ENCODE peak calls at places on chromosomes 16 and 17, in nine cellular contexts. P, F, T, V, R, G, E, Q and M are unnamed samples. For H3K9me3, the result is how much of the 10 kb centered on the place peaks cover.

GRCh38 chr16:2936436-2937011 is 24.8 kb downstream of the FLYWCH1 start:
- DNase-seq in R (no peak), T (no peak), V (no peak), E (no peak), P (no peak), G (no peak), Q (no peak), F (no peak), M (no peak)

GRCh38 chr17:72614871-72615626 is 477.4 kb downstream of the SLC39A11 start:
- DNase-seq in E (peak), T (peak), V (no peak), P (no peak), R (peak), G (peak), F (peak), Q (no peak), M (no peak)

GRCh38 chr16:6247771-6248170 is 1084.9 kb upstream of the RBFOX1 start:
- DNase-seq in R (no peak), V (no peak), E (no peak), T (no peak), F (no peak), P (no peak), Q (no peak), G (no peak), M (no peak)

GRCh38 chr17:76909971-76910760 is 42.0 kb downstream of the MGAT5B start:
- DNase-seq in E (peak), T (peak), Q (peak), V (no peak), F (peak), P (no peak), R (peak), G (peak), M (no peak)

GRCh38 chr17:57408064-57408811 is 151.9 kb downstream of the MSI2 start:
- DNase-seq in T (no peak), G (peak), P (peak), R (no peak), E (peak), Q (no peak), V (no peak), F (peak), M (no peak)

GRCh38 chr16:10240854-10241613 is 58.8 kb upstream of the GRIN2A start:
- DNase-seq in E (no peak), G (peak), F (no peak), P (no peak), Q (no peak), T (no peak), V (no peak), R (no peak), M (no peak)

GRCh38 chr16:66848172-66848571 is 4.0 kb downstream of the CA7 start:
- DNase-seq in P (no peak), V (no peak), Q (no peak), T (no peak), R (no peak), G (no peak), E (no peak), F (no peak), M (no peak)

GRCh38 chr17:50238594-50239287 is 35.5 kb upstream of the TMEM92 start:
- DNase-seq in P (no peak), T (peak), G (peak), E (no peak), V (no peak), F (no peak), Q (no peak), R (peak), M (no peak)

GRCh38 chr16:79083879-79084278 is 516.7 kb downstream of the MAF start:
- DNase-seq in Q (no peak), T (no peak), G (no peak), V (no peak), R (no peak), F (no peak), P (no peak), E (no peak), M (no peak)

GRCh38 chr17:80381416-80381923 is 33.5 kb upstream of the ENDOV start:
- DNase-seq in R (no peak), T (no peak), G (no peak), E (no peak), Q (no peak), P (no peak), F (no peak), V (no peak), M (no peak)

GRCh38 chr17:28763804-28764266 is 20.0 kb downstream of the TRAF4 start:
- DNase-seq in R (peak), F (peak), E (peak), G (peak), P (no peak), V (peak), Q (peak), T (peak), M (peak)

GRCh38 chr16:23801387-23801786 is 34.4 kb upstream of the PRKCB start:
- DNase-seq in Q (peak), R (peak), V (peak), G (peak), T (peak), F (peak), P (no peak), E (peak), M (peak)

GRCh38 chr17:77696151-77696719 is 262.3 kb upstream of the TNRC6C start:
- DNase-seq in Q (no peak), F (peak), T (no peak), V (no peak), E (no peak), R (no peak), G (no peak), P (no peak), M (peak)

GRCh38 chr16:50246299-50247122 is 19.8 kb upstream of the ADCY7 start:
- DNase-seq in T (no peak), F (peak), P (no peak), Q (no peak), E (no peak), R (no peak), V (no peak), G (no peak), M (peak)

GRCh38 chr17:550776-551175 is 163.9 kb downstream of the VPS53 start:
- DNase-seq in P (no peak), E (no peak), F (no peak), T (no peak), R (no peak), G (peak), V (no peak), Q (no peak), M (no peak)

GRCh38 chr16:68711421-68712139 is 25.5 kb upstream of the CDH1 start:
- DNase-seq in F (no peak), T (no peak), P (no peak), R (no peak), E (no peak), G (no peak), Q (peak), V (no peak), M (no peak)

GRCh38 chr17:29677139-29677834 is 54.6 kb upstream of the CORO6 start:
- DNase-seq in F (no peak), Q (peak), P (no peak), T (no peak), E (no peak), G (no peak), V (peak), R (no peak), M (no peak)

GRCh38 chr17:16037636-16038035 is 38.0 kb downstream of the TTC19 start:
- DNase-seq in P (no peak), E (no peak), T (no peak), G (peak), Q (no peak), F (no peak), V (no peak), R (no peak), M (no peak)
- H3K27ac ChIP-seq in P (no peak), E (no peak), T (no peak), G (no peak), Q (no peak), F (peak), V (no peak), R (no peak), M (no peak)

GRCh38 chr17:34993031-34993430 is 12.7 kb downstream of the LIG3 start:
- DNase-seq in R (no peak), T (no peak), P (no peak), F (no peak), G (no peak), Q (no peak), E (no peak), V (no peak), M (no peak)
- H3K9me3 ChIP-seq in R (under half), T (under half), P (under half), F (under half), G (under half), Q (under half), E (under half), V (under half), M (under half)

GRCh38 chr16:89033304-89033703 is 56.3 kb upstream of the CBFA2T3 start:
- DNase-seq in G (no peak), V (no peak), F (no peak), T (no peak), Q (no peak), R (no peak), E (no peak), P (no peak), M (no peak)
- H3K27ac ChIP-seq in G (no peak), V (no peak), F (no peak), T (no peak), Q (no peak), R (no peak), E (no peak), P (no peak), M (no peak)

GRCh38 chr16:1192384-1193073 is 32.5 kb downstream of the TPSG1 start:
- DNase-seq in G (no peak), Q (no peak), V (no peak), R (no peak), P (no peak), T (no peak), F (no peak), E (no peak), M (no peak)

GRCh38 chr16:1193825-1194581 is 31.1 kb downstream of the TPSG1 start:
- DNase-seq in Q (no peak), G (no peak), R (no peak), V (no peak), E (no peak), T (no peak), F (no peak), P (no peak), M (no peak)

GRCh38 chr16:1195393-1195666 is 29.7 kb downstream of the TPSG1 start:
- DNase-seq in G (no peak), F (no peak), E (no peak), T (no peak), R (no peak), V (no peak), Q (no peak), P (no peak), M (no peak)

GRCh38 chr16:1194665-1195392 is 30.2 kb downstream of the TPSG1 start:
- DNase-seq in V (no peak), E (no peak), T (peak), R (no peak), G (no peak), P (no peak), Q (no peak), F (peak), M (no peak)

GRCh38 chr16:1193143-1193824 is 31.8 kb downstream of the TPSG1 start:
- DNase-seq in R (no peak), P (no peak), E (peak), V (no peak), Q (no peak), G (peak), T (no peak), F (no peak), M (no peak)
- H3K9me3 ChIP-seq in R (under half), P (under half), E (under half), V (under half), Q (under half), G (under half), T (under half), F (under half), M (under half)

DNA sequence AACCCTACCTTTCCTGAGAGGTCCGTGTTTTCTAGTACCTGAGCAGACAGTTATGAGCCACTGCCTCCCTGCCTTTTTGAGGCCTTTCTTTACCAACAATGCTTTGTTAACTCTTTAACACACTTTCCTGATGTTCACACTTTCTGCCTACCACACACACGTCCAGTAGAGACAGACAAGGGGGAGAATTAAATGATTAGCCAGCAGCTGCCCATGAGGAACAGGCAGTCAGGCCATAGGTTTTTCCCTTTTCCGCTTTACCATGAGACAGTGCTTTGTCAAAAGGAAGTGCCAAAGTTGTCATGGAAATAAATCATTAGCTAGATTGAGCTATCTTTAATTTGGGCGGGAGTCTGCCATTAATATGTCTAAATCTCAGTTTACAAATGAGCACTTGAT is 102.0 kb downstream of the PITPNC1 start:
- DNase-seq in V (no peak), T (no peak), P (no peak), G (no peak), E (no peak), Q (no peak), F (no peak), R (no peak), M (no peak)
- H3K27ac ChIP-seq in V (no peak), T (no peak), P (no peak), G (no peak), E (no peak), Q (no peak), F (no peak), R (no peak), M (peak)

DNA sequence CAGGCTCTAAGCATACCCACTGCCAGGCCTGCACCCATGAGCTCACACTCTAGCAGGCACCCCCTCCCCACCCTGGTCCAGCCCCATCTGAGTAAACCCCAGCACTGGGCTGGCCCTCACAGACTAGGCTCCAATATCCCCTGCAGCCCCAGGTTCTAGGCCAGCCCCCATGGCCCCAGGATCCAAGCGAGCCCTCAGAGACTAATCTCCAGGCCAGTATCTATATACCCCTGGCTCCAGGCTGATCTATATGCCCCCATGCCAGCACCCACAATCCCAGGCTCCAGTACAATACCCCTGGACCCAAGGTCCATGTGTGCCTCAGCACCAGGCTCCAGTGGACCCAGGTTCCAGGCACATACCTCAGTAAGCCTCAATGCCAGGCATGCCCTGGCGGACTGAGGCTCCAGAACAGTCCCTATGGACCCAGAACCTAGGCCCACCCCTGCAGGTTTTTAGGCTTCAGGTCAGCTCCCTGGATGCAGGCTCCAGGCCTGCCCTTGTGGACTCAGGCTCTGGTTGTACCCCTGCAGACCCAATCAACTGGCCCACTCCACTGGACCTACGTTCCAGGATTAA is 38.5 kb downstream of the POLR3E start:
- DNase-seq in E (no peak), F (no peak), Q (no peak), R (no peak), V (no peak), G (no peak), T (no peak), P (no peak), M (no peak)
- H3K9me3 ChIP-seq in E (under half), F (under half), Q (under half), R (under half), V (under half), G (under half), T (under half), P (under half), M (under half)

GRCh38 chr17:75695830-75696271 is 25.4 kb upstream of the ITGB4 start:
- DNase-seq in V (no peak), R (no peak), P (no peak), Q (no peak), T (peak), F (no peak), E (peak), G (no peak), M (no peak)

GRCh38 chr17:75692976-75693375 is 25.8 kb downstream of the SAP30BP start:
- DNase-seq in T (no peak), P (no peak), E (no peak), F (no peak), V (no peak), R (no peak), G (peak), Q (no peak), M (no peak)

GRCh38 chr17:75693500-75694481 is 26.7 kb downstream of the SAP30BP start:
- DNase-seq in V (no peak), G (peak), T (peak), F (peak), R (peak), E (peak), Q (peak), P (no peak), M (peak)

GRCh38 chr17:75695141-75695829 is 26.0 kb upstream of the ITGB4 start:
- DNase-seq in Q (no peak), G (peak), P (no peak), E (no peak), R (peak), T (peak), F (no peak), V (no peak), M (no peak)

DNA sequence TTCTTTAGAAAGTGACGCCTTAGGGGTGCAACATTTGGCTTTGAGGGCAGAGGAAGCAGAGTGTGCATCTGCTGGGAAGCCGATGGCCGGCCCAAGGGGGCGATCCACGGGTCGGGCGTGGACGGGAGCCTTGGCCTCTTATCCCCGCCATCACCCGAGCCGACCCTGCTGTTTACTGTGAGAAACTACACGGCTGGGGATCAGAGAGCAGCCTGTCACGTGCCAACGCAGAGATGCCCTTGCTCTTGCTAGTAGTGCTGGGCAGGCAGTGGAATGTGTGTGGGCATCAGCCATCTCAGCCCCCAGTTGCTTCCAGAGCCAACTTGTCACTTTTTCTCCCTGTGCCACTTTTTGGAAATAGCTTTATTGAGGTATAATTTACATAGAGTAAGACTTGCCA is 26.7 kb upstream of the ITGB4 start:
- DNase-seq in E (no peak), F (no peak), R (no peak), G (no peak), Q (no peak), V (no peak), T (no peak), P (no peak), M (peak)
- H3K27ac ChIP-seq in E (peak), F (no peak), R (peak), G (no peak), Q (peak), V (no peak), T (no peak), P (no peak), M (peak)